ENCODE peak calls at places on chromosomes 12 and 14, in six cellular contexts. V, Y, D, L, Z and U are unnamed samples.

GRCh38 chr12:68067762-68068376 is 78.6 kb downstream of the IFNG-AS1 start:
- DNase-seq in V (no peak), Y (peak), Z (no peak), L (no peak), D (no peak), U (no peak)

GRCh38 chr14:46940600-46940999 is 289.0 kb upstream of the RPL10L start:
- DNase-seq in L (no peak), D (no peak), Y (no peak), Z (no peak), V (no peak), U (no peak)

GRCh38 chr12:3421599-3421998 is 69.4 kb upstream of the PRMT8 start:
- DNase-seq in V (peak), Z (no peak), D (no peak), L (no peak), Y (no peak), U (no peak)

GRCh38 chr14:93285048-93285447 is 47.8 kb downstream of the BTBD7 start:
- DNase-seq in Y (no peak), Z (no peak), V (no peak), L (peak), D (peak), U (no peak)

GRCh38 chr12:27342551-27342950 is 9.9 kb downstream of the BMAL2 start:
- DNase-seq in Y (no peak), V (no peak), L (no peak), Z (no peak), D (no peak), U (no peak)

GRCh38 chr12:80702889-80703605 is 4.4 kb upstream of the MYF6 start:
- DNase-seq in V (no peak), L (peak), Y (peak), D (peak), Z (no peak), U (no peak)

GRCh38 chr12:120406080-120406479 is 31.8 kb upstream of the COX6A1 start:
- DNase-seq in Y (no peak), D (no peak), Z (no peak), V (no peak), L (no peak), U (no peak)

GRCh38 chr12:95504140-95504539 is 30.2 kb downstream of the METAP2 start:
- DNase-seq in Z (no peak), L (no peak), V (no peak), Y (no peak), D (no peak), U (no peak)

GRCh38 chr14:49586673-49587460 is 687 bp upstream of the RPS29 start:
- DNase-seq in Z (no peak), D (peak), L (peak), Y (peak), V (no peak), U (peak)

GRCh38 chr12:68233498-68233897 is 7.9 kb upstream of the IL26 start:
- DNase-seq in V (no peak), Z (no peak), Y (peak), L (no peak), D (no peak), U (no peak)

GRCh38 chr14:60514378-60515243 is 5.7 kb downstream of the SIX6 start:
- DNase-seq in D (no peak), Z (peak), Y (peak), V (peak), L (peak), U (peak)

GRCh38 chr14:39912192-39913100 is 480.2 kb upstream of the FBXO33 start:
- DNase-seq in D (no peak), Z (no peak), L (no peak), V (no peak), Y (no peak), U (no peak)

GRCh38 chr12:75130811-75131210 is 78.8 kb downstream of the KCNC2 start:
- DNase-seq in Y (no peak), V (no peak), D (no peak), L (no peak), Z (no peak), U (no peak)

GRCh38 chr14:72974661-72975060 is 48.4 kb downstream of the DCAF4 start:
- DNase-seq in V (no peak), D (no peak), L (no peak), Y (no peak), Z (no peak), U (no peak)
- H2AK5ac ChIP-seq in V (no peak), D (no peak), L (no peak), Y (no peak), Z (no peak), U (no peak)

DNA sequence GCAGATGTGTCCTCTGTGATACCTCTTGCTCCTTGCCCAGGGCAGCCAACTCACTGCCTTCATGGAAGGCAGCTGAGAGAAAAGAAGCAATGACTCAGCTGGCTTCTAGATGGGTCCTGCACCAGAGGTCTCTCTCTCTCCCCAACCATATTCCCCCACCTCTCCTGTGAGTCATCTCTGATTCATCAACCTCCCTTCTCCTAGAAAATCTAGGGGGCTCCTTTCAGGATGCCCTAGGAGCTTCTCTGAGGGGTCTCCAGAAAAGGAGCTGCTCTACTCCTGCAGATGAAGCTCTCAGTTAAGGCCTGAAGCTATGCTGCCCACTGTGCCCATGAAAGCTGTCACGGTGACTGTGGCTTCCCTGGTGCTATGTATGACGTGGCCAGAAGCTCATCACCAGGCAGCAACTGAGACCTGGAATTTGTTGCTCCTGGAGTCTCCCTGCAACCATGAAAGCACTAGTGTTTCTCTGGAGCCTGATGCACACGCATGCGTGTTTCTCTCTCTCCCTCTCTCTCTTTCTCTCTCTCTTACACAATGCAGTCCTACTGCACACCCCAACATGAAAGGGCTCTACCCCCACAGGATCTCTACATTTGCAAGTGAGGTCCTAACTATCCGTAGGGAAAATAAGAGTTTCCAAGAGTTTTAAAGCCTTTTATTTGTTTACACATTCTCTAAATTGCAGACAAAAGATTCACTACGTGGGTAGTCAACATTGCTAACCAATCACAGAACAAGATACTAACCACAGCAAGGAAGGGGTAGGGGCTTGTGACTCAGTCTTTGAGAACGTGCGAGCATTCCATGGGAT is 285.3 kb downstream of the DPF3 start:
- DNase-seq in Y (peak), Z (peak), D (peak), L (peak), V (no peak), U (no peak)
- H2AK5ac ChIP-seq in Y (no peak), Z (no peak), D (peak), L (peak), V (no peak), U (no peak)

GRCh38 chr14:104678346-104678745 is 11.1 kb upstream of the INF2 start:
- DNase-seq in Y (peak), L (peak), Z (peak), D (peak), V (no peak), U (no peak)

GRCh38 chr14:104677506-104678332 is 11.7 kb upstream of the INF2 start:
- DNase-seq in Y (peak), Z (peak), L (peak), D (peak), V (peak), U (peak)

GRCh38 chr14:104680056-104680805 is 9.2 kb upstream of the INF2 start:
- DNase-seq in L (peak), V (no peak), Y (peak), D (peak), Z (no peak), U (no peak)

GRCh38 chr14:104680806-104681688 is 8.4 kb upstream of the INF2 start:
- DNase-seq in L (peak), Z (no peak), Y (peak), V (no peak), D (peak), U (no peak)

DNA sequence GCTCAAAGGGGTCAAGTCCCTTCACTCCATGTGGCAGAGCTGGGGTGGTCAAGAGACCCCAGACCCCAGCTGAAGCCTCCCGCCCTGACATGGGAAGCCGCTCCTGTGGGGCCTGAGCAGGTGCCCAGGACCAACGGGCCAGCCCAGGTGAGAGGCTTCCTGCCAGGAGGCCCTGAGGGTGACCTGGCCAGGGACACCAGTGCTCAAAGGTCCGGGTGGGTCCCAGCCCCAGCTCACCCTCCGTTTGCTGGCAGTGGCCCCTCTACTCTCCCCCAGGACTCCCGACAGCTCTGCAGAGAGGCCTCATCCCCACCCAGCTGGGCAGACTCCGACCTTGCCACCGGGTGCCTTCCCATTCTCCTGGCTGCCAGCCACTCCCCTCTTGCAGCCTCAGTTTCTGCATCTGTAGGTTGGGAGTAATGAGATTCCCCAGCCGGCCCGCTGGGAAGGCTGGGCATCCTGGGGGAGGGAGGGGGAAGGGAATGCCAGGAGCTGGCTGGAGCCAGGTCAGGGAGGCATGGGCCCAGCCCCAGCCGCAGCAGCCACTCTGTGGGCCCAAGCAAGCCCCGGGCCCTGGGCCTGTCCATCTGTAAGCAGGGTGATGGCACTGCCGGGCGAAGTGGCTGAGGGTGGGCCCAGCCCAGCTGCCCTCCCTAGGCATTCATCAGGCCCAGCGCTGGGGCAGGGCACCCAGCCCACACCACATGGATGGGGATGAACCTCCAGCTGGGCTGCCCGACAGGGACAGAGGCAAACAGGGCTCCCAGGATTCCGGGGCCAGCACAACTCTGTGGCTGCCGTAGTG is 10.3 kb upstream of the INF2 start:
- DNase-seq in D (no peak), Y (no peak), Z (peak), L (no peak), V (no peak), U (no peak)
- H2AK5ac ChIP-seq in D (peak), Y (peak), Z (peak), L (peak), V (no peak), U (peak)

GRCh38 chr14:64338616-64339316 is 44.6 kb upstream of the ESR2 start:
- DNase-seq in V (peak), Y (peak), D (peak), L (peak), Z (peak), U (peak)

GRCh38 chr14:64340560-64341196 is 46.5 kb upstream of the ESR2 start:
- DNase-seq in V (peak), L (no peak), D (no peak), Y (peak), Z (no peak), U (no peak)

GRCh38 chr14:64337901-64338615 is 43.9 kb upstream of the ESR2 start:
- DNase-seq in D (peak), V (peak), Z (peak), Y (peak), L (peak), U (peak)
- H2AK5ac ChIP-seq in D (peak), V (no peak), Z (peak), Y (no peak), L (peak), U (no peak)

DNA sequence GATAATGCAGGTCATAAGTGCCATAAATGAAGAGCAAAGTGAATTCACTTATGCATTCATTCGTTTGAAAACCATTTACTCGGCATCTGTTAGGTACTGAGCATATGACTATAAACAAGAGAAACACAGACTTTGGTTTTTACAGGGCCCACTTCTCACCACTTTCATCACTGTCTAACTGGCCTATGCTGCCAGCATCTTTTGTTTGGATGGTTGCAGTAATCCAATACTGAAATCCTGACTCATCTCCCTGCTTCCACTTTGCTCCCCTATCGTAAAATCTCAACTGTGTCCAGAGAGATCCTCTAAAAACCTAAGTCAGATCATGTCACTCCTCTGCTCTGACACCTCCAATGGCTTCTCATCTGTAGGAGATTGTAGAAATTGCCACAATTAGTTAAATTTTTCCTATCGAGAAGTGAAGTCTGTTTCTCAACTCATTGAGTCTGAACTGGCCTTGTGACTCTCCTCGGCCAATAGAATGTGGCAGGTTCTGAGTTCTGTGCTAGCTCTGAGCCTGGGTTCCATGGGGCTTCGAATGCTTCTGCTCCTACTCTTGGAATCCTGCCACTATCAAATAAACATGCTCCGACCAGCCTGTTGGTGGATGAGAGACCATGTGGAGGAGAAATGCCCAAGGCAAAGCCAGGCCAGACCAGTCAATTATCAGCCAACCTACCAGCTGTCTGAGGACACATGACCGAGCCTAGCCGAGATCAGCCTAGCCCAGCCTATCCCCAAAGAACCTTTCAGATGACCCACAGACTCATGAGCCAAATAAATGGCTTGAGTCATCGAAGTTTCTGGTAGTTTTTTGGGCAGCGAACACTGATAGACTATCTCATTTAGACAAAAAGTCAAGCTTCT is 2.2 kb upstream of the BATF start:
- DNase-seq in V (no peak), D (peak), Z (no peak), Y (peak), L (peak), U (no peak)
- H2AK5ac ChIP-seq in V (no peak), D (no peak), Z (no peak), Y (no peak), L (no peak), U (no peak)

GRCh38 chr12:116278667-116279066 is 1.2 kb upstream of the MED13L start:
- DNase-seq in V (no peak), L (no peak), D (no peak), Y (peak), Z (no peak), U (no peak)

GRCh38 chr12:116276433-116277216 is 868 bp downstream of the MED13L start:
- DNase-seq in D (peak), Y (peak), L (peak), Z (peak), V (no peak), U (peak)

GRCh38 chr12:116274552-116275375 is 2.7 kb downstream of the MED13L start:
- DNase-seq in Y (peak), L (no peak), Z (no peak), D (no peak), V (no peak), U (no peak)

GRCh38 chr12:116278259-116278595 is 734 bp upstream of the MED13L start:
- DNase-seq in Y (no peak), D (no peak), Z (no peak), L (no peak), V (no peak), U (no peak)

GRCh38 chr12:116277393-116278258 is at the start of gene MED13L:
- DNase-seq in L (peak), V (peak), D (peak), Y (peak), Z (peak), U (peak)
- H2AK5ac ChIP-seq in L (peak), V (no peak), D (peak), Y (no peak), Z (no peak), U (peak)